ENCODE peak calls at places on chromosomes 11 and 22, in eight cellular contexts. J, A, V, X, G, Y, T and E are unnamed samples.

GRCh38 chr11:123773959-123774358 is 19.6 kb upstream of the OR6X1 start:
- DNase-seq in J (no peak), A (no peak), V (no peak), X (no peak), G (no peak), Y (no peak), T (no peak), E (no peak)

GRCh38 chr11:2480874-2481220 is 36.0 kb downstream of the KCNQ1 start:
- DNase-seq in J (no peak), A (no peak), V (no peak), X (no peak), G (no peak), Y (no peak), T (no peak), E (no peak)

GRCh38 chr11:122394326-122394725 is 261.2 kb upstream of the UBASH3B start:
- DNase-seq in J (no peak), A (no peak), V (no peak), X (no peak), G (no peak), Y (no peak), T (no peak), E (no peak)

GRCh38 chr11:48062649-48063048 is 82.3 kb downstream of the PTPRJ start:
- DNase-seq in J (no peak), A (no peak), V (no peak), X (no peak), G (no peak), Y (no peak), T (no peak), E (no peak)

GRCh38 chr11:7534030-7534378 is 20.2 kb downstream of the PPFIBP2 start:
- DNase-seq in J (no peak), A (no peak), V (no peak), X (no peak), G (no peak), Y (no peak), T (no peak), E (no peak)

GRCh38 chr11:69899957-69900821 is 81.0 kb upstream of the FGF3 start:
- DNase-seq in J (no peak), A (no peak), V (peak), X (peak), G (no peak), Y (peak), T (no peak), E (no peak)

GRCh38 chr22:20080776-20081654 is 974 bp downstream of the DGCR8 start:
- DNase-seq in J (no peak), A (peak), V (peak), X (peak), G (no peak), Y (no peak), T (no peak), E (peak)

GRCh38 chr11:2912498-2912897 is 16.7 kb downstream of the PHLDA2 start:
- DNase-seq in J (no peak), A (no peak), V (peak), X (peak), G (no peak), Y (no peak), T (no peak), E (no peak)

GRCh38 chr11:13229136-13229535 is 48.5 kb upstream of the BMAL1 start:
- DNase-seq in J (no peak), A (no peak), V (no peak), X (no peak), G (no peak), Y (no peak), T (no peak), E (no peak)

GRCh38 chr22:19494001-19494560 is 14.4 kb downstream of the CDC45 start:
- DNase-seq in J (no peak), A (no peak), V (no peak), X (no peak), G (no peak), Y (no peak), T (no peak), E (no peak)

GRCh38 chr22:47192651-47193437 is 430.4 kb downstream of the TBC1D22A start:
- DNase-seq in J (no peak), A (no peak), V (peak), X (peak), G (no peak), Y (no peak), T (no peak), E (no peak)

GRCh38 chr22:27331526-27332281 is 469.9 kb downstream of the MN1 start:
- DNase-seq in J (no peak), A (peak), V (peak), X (no peak), G (no peak), Y (peak), T (no peak), E (no peak)

GRCh38 chr11:73236879-73237278 is 18.8 kb downstream of the P2RY2 start:
- DNase-seq in J (peak), A (peak), V (peak), X (peak), G (peak), Y (peak), T (no peak), E (peak)

GRCh38 chr11:62853279-62853965 is 14.0 kb upstream of the WDR74 start:
- DNase-seq in J (no peak), A (no peak), V (no peak), X (no peak), G (no peak), Y (no peak), T (no peak), E (no peak)

GRCh38 chr11:119664063-119664572 is 64.9 kb downstream of the NECTIN1 start:
- DNase-seq in J (no peak), A (no peak), V (no peak), X (no peak), G (no peak), Y (no peak), T (no peak), E (no peak)

GRCh38 chr22:26348810-26349526 is 80.1 kb upstream of the ASPHD2 start:
- DNase-seq in J (no peak), A (no peak), V (no peak), X (no peak), G (no peak), Y (no peak), T (no peak), E (no peak)

GRCh38 chr11:36308577-36308976 is 12.5 kb downstream of the PRR5L start:
- DNase-seq in J (no peak), A (no peak), V (no peak), X (no peak), G (no peak), Y (no peak), T (no peak), E (no peak)

GRCh38 chr22:49469896-49470740 is 357.6 kb downstream of the BRD1 start:
- DNase-seq in J (no peak), A (no peak), V (no peak), X (no peak), G (no peak), Y (no peak), T (no peak), E (no peak)

GRCh38 chr11:102097175-102097574 is 13.1 kb upstream of the YAP1 start:
- DNase-seq in J (no peak), A (no peak), V (no peak), X (no peak), G (no peak), Y (no peak), T (no peak), E (no peak)

GRCh38 chr22:42091446-42091764 is 833 bp upstream of the NDUFA6 start:
- DNase-seq in J (no peak), A (no peak), V (no peak), X (no peak), G (no peak), Y (no peak), T (no peak), E (no peak)

GRCh38 chr11:62033191-62034044 is 66.0 kb upstream of the FTH1 start:
- DNase-seq in J (no peak), A (no peak), V (no peak), X (peak), G (no peak), Y (no peak), T (no peak), E (no peak)

GRCh38 chr11:124759268-124760204 is 2.6 kb downstream of the ESAM start:
- DNase-seq in J (no peak), A (peak), V (no peak), X (no peak), G (no peak), Y (no peak), T (no peak), E (no peak)

GRCh38 chr11:74506823-74507222 is 13.3 kb upstream of the LIPT2 start:
- DNase-seq in J (no peak), A (no peak), V (no peak), X (no peak), G (no peak), Y (no peak), T (no peak), E (no peak)

GRCh38 chr11:6438979-6439571 is 1.7 kb downstream of the HPX start:
- DNase-seq in J (no peak), A (peak), V (peak), X (peak), G (peak), Y (no peak), T (no peak), E (peak)

GRCh38 chr22:20494978-20495860 is at the start of gene KLHL22:
- DNase-seq in J (peak), A (peak), V (no peak), X (peak), G (peak), Y (peak), T (no peak), E (peak)

GRCh38 chr11:116774661-116775060 is 1.9 kb upstream of the BUD13 start:
- DNase-seq in J (no peak), A (no peak), V (no peak), X (no peak), G (no peak), Y (no peak), T (no peak), E (peak)

GRCh38 chr11:116775975-116776374 is 3.2 kb upstream of the BUD13 start:
- DNase-seq in J (no peak), A (no peak), V (no peak), X (no peak), G (no peak), Y (no peak), T (no peak), E (no peak)

GRCh38 chr11:116773203-116774112 is 671 bp upstream of the BUD13 start:
- DNase-seq in J (no peak), A (no peak), V (no peak), X (no peak), G (no peak), Y (no peak), T (peak), E (peak)

GRCh38 chr11:116771935-116772334 is 852 bp downstream of the BUD13 start:
- DNase-seq in J (no peak), A (no peak), V (no peak), X (no peak), G (no peak), Y (no peak), T (no peak), E (peak)

DNA sequence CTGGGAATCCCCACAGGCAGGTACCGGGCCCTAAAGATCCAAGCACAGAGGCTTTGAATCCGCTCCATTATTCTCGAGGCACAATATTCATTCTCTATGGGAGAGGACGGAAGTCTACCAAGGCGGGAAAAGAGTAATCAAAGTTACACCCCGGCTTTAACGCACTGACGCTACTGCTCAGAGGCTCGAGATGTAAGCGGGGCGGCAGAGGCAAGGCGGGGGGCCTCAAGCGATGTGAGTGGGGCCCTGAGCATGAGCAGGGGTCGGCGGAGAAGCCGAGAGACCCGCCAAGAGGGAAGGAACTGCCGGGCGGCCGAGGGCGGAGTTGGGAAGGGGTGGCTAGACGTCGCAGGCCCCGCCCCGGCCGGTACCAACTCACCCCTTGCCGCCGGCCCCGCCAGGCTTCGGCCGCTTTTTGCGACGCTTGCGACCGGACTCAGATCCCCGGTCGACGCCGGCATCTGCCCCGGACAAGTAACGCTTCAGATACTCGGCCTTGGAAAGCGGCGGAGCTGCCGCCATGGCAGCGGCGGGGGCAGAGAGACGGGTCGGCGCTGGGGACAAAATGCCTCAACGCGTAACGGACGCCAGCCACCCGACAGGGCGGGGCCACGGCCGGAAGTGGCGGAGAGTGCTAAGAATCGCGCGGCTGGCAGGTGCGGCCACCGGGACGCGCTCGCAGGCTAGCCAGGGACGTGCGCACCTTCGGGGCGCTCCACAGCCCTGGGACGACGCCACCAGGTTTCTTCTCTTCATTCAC is at the start of gene BUD13:
- DNase-seq in J (peak), A (peak), V (peak), X (peak), G (peak), Y (peak), T (peak), E (peak)
- TF ChIP-seq POLR2A in J (peak), A (no peak), V (peak), X (peak), G (peak), Y (peak), T (no peak), E (peak)

GRCh38 chr11:128522063-128522942 is 65.1 kb downstream of the ETS1 start:
- DNase-seq in J (peak), A (peak), V (peak), X (peak), G (peak), Y (peak), T (peak), E (peak)
- TF ChIP-seq POLR2A in J (peak), A (peak), V (peak), X (peak), G (peak), Y (peak), T (peak), E (peak)

GRCh38 chr11:65916391-65916790 is 2.5 kb downstream of the C11orf68 start:
- DNase-seq in J (no peak), A (no peak), V (no peak), X (no peak), G (no peak), Y (no peak), T (no peak), E (no peak)

GRCh38 chr11:65917077-65917433 is 1.8 kb downstream of the C11orf68 start:
- DNase-seq in J (no peak), A (no peak), V (no peak), X (no peak), G (no peak), Y (no peak), T (no peak), E (no peak)

GRCh38 chr11:65917434-65918210 is 1.2 kb downstream of the C11orf68 start:
- DNase-seq in J (no peak), A (no peak), V (no peak), X (no peak), G (no peak), Y (no peak), T (no peak), E (no peak)

GRCh38 chr11:65915821-65916251 is 3.0 kb downstream of the C11orf68 start:
- DNase-seq in J (no peak), A (peak), V (peak), X (peak), G (peak), Y (no peak), T (no peak), E (no peak)

DNA sequence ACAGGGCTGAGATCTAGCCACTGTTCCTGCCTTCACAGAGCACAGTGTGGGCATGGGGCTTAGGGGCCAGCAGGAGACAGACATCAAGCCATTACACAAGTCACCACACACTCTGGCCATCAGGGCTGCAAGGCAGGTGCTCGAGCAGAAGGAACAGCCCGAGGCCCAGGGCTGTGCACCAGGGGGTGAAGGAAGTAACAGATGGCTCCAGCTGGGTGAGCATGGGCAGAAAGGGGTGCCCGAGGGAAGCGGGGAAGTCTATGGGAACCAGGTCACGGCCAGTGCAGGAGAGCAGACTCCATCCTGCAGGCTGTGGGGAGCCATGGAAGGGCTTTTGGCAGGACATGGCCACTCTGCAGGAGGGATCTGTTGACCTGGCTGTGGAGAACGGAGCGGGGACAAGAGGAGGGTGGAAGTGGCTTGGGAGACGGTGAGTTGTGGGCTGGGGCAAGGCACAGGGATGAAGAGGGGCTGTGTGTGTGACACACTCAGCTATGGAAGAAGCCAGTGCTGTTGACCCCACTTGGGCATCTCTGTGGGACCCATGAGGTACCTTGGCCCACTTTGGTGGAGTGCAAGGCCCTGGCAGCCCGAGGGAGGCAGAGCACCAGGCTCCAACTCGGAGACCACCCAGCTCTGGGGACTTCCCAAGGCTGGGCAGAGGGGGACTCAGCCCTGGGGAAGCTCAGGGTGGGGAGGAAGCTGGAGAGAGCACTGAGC is 3.6 kb downstream of the C11orf68 start:
- DNase-seq in J (no peak), A (no peak), V (no peak), X (no peak), G (no peak), Y (no peak), T (no peak), E (no peak)
- TF ChIP-seq POLR2A in J (no peak), A (no peak), V (no peak), X (peak), G (no peak), Y (no peak), T (no peak), E (no peak)

DNA sequence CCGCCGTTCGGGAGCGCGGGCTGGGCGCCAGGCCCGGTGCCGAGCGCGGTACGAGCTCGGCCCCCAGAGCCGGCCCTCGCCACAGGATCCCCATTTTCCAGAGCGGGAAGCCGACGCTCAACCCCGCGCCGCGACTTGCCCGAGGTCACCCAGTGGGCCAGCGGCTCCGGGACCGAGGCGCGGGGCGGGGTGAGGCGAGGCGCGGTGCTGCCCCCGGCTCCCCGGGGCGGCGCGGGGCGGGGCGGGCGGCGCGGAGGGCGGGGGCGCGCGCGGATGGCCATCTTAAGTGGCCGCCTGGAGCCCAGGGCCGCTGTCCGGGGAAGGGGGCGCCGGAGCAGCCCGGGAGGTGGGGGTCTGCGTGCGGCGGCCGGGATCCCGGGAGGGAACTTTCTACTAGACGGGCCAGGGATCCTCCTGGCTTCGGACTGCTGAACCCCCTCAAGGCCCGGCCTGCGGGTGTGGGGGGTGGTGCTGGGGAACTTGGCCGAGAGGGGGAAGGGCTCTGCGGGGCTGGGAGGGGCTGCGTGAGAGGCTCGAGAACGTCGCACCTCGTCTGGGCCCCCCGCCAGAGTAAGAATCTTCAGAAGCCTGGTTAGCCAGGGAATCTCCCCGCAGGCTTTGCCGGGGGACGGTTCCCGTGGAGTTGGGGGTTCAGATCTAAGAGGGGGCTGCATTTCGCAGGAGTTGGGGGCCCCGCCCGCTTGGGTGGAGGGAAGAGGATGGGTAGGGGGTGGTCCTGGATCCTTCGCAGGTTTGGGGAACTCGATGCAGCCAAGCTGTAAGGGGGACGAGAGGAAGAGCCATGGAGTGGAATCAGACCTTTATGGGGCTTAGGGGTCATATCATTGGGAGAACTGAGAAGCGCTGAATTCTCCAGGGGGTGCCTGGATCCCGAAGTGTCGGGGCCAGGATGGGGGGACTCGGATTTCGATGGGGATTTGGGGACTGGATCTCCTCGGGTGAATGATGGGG is 666 bp upstream of the INPPL1 start:
- DNase-seq in J (no peak), A (peak), V (peak), X (no peak), G (peak), Y (peak), T (no peak), E (peak)
- TF ChIP-seq POLR2A in J (no peak), A (no peak), V (peak), X (peak), G (no peak), Y (no peak), T (no peak), E (no peak)

GRCh38 chr11:57712256-57713150 is at the start of gene TMX2:
- DNase-seq in J (peak), A (peak), V (peak), X (peak), G (peak), Y (peak), T (peak), E (peak)
- TF ChIP-seq POLR2A in J (peak), A (no peak), V (peak), X (peak), G (peak), Y (peak), T (peak), E (peak)

GRCh38 chr11:11620966-11621880 is 582 bp downstream of the GALNT18 start:
- DNase-seq in J (peak), A (peak), V (peak), X (peak), G (no peak), Y (peak), T (no peak), E (peak)
- TF ChIP-seq POLR2A in J (no peak), A (no peak), V (no peak), X (no peak), G (no peak), Y (no peak), T (no peak), E (no peak)